ENCODE peak calls at places on chromosomes 6 and 20, in seven cellular contexts. One of them, this sample, is unnamed.

GRCh38 chr6:30914854-30915590 is 984 bp downstream of the VARS2 start:
- DNase-seq in tibial artery: no peak
- DNase-seq in CD4-positive, alpha-beta T cell: no peak
- DNase-seq in GM23248: peak
- DNase-seq in CD4-positive, alpha-beta memory T cell: no peak
- DNase-seq in K562: peak
- DNase-seq in PC-3: no peak
- DNase-seq in this sample: peak

GRCh38 chr6:163790296-163790840 is 375.9 kb downstream of the QKI start:
- DNase-seq in tibial artery: peak
- DNase-seq in CD4-positive, alpha-beta T cell: no peak
- DNase-seq in GM23248: no peak
- DNase-seq in CD4-positive, alpha-beta memory T cell: no peak
- DNase-seq in K562: no peak
- DNase-seq in PC-3: no peak
- DNase-seq in this sample: no peak

GRCh38 chr6:167107787-167108186 is 15.1 kb upstream of the CCR6 start:
- DNase-seq in tibial artery: no peak
- DNase-seq in CD4-positive, alpha-beta T cell: no peak
- DNase-seq in GM23248: no peak
- DNase-seq in CD4-positive, alpha-beta memory T cell: no peak
- DNase-seq in K562: no peak
- DNase-seq in PC-3: no peak
- DNase-seq in this sample: no peak

GRCh38 chr6:123716506-123716905 is 79.8 kb upstream of the TRDN start:
- DNase-seq in tibial artery: no peak
- DNase-seq in CD4-positive, alpha-beta T cell: no peak
- DNase-seq in GM23248: peak
- DNase-seq in CD4-positive, alpha-beta memory T cell: no peak
- DNase-seq in K562: no peak
- DNase-seq in PC-3: no peak
- DNase-seq in this sample: no peak

GRCh38 chr6:84601366-84601765 is 163.0 kb downstream of the TBX18 start:
- DNase-seq in tibial artery: no peak
- DNase-seq in CD4-positive, alpha-beta T cell: no peak
- DNase-seq in GM23248: no peak
- DNase-seq in CD4-positive, alpha-beta memory T cell: no peak
- DNase-seq in K562: no peak
- DNase-seq in PC-3: no peak
- DNase-seq in this sample: no peak

GRCh38 chr6:33578588-33579011 is 1.5 kb downstream of the BAK1 start:
- DNase-seq in tibial artery: no peak
- DNase-seq in CD4-positive, alpha-beta T cell: peak
- DNase-seq in GM23248: no peak
- DNase-seq in CD4-positive, alpha-beta memory T cell: peak
- DNase-seq in K562: peak
- DNase-seq in PC-3: no peak
- DNase-seq in this sample: peak

GRCh38 chr6:24743265-24743943 is 24.4 kb upstream of the C6orf62 start:
- DNase-seq in tibial artery: no peak
- DNase-seq in CD4-positive, alpha-beta T cell: no peak
- DNase-seq in GM23248: peak
- DNase-seq in CD4-positive, alpha-beta memory T cell: no peak
- DNase-seq in K562: peak
- DNase-seq in PC-3: peak
- DNase-seq in this sample: no peak

GRCh38 chr20:7773511-7773910 is 166.7 kb downstream of the HAO1 start:
- DNase-seq in tibial artery: no peak
- DNase-seq in CD4-positive, alpha-beta T cell: no peak
- DNase-seq in GM23248: no peak
- DNase-seq in CD4-positive, alpha-beta memory T cell: no peak
- DNase-seq in K562: no peak
- DNase-seq in PC-3: peak
- DNase-seq in this sample: no peak

GRCh38 chr20:10370091-10370887 is 63.7 kb downstream of the MKKS start:
- DNase-seq in tibial artery: no peak
- DNase-seq in CD4-positive, alpha-beta T cell: no peak
- DNase-seq in GM23248: no peak
- DNase-seq in CD4-positive, alpha-beta memory T cell: no peak
- DNase-seq in K562: no peak
- DNase-seq in PC-3: no peak
- DNase-seq in this sample: no peak

GRCh38 chr6:63573140-63573898 is 1.0 kb downstream of the LOC128125822 start:
- DNase-seq in tibial artery: peak
- DNase-seq in CD4-positive, alpha-beta T cell: peak
- DNase-seq in GM23248: peak
- DNase-seq in CD4-positive, alpha-beta memory T cell: peak
- DNase-seq in K562: peak
- DNase-seq in PC-3: peak
- DNase-seq in this sample: peak

GRCh38 chr20:33524261-33524660 is 34.4 kb downstream of the CBFA2T2 start:
- DNase-seq in tibial artery: no peak
- DNase-seq in CD4-positive, alpha-beta T cell: no peak
- DNase-seq in GM23248: no peak
- DNase-seq in CD4-positive, alpha-beta memory T cell: no peak
- DNase-seq in K562: no peak
- DNase-seq in PC-3: no peak
- DNase-seq in this sample: no peak

GRCh38 chr6:80304014-80304413 is 197.5 kb downstream of the BCKDHB start:
- DNase-seq in tibial artery: no peak
- DNase-seq in CD4-positive, alpha-beta T cell: no peak
- DNase-seq in GM23248: peak
- DNase-seq in CD4-positive, alpha-beta memory T cell: no peak
- DNase-seq in K562: no peak
- DNase-seq in PC-3: no peak
- DNase-seq in this sample: no peak

GRCh38 chr6:3335169-3335568 is 76.4 kb downstream of the PSMG4 start:
- DNase-seq in tibial artery: no peak
- DNase-seq in CD4-positive, alpha-beta T cell: no peak
- DNase-seq in GM23248: no peak
- DNase-seq in CD4-positive, alpha-beta memory T cell: no peak
- DNase-seq in K562: no peak
- DNase-seq in PC-3: no peak
- DNase-seq in this sample: no peak

GRCh38 chr6:161066511-161066910 is 74.9 kb downstream of the MAP3K4 start:
- DNase-seq in tibial artery: no peak
- DNase-seq in CD4-positive, alpha-beta T cell: no peak
- DNase-seq in GM23248: peak
- DNase-seq in CD4-positive, alpha-beta memory T cell: no peak
- DNase-seq in K562: no peak
- DNase-seq in PC-3: no peak
- DNase-seq in this sample: no peak

GRCh38 chr6:17485181-17485580 is 91.8 kb downstream of the CAP2 start:
- DNase-seq in tibial artery: no peak
- DNase-seq in CD4-positive, alpha-beta T cell: no peak
- DNase-seq in GM23248: no peak
- DNase-seq in CD4-positive, alpha-beta memory T cell: no peak
- DNase-seq in K562: no peak
- DNase-seq in PC-3: no peak
- DNase-seq in this sample: no peak

GRCh38 chr6:158142789-158143188 is 25.3 kb downstream of the SERAC1 start:
- DNase-seq in tibial artery: no peak
- DNase-seq in CD4-positive, alpha-beta T cell: no peak
- DNase-seq in GM23248: peak
- DNase-seq in CD4-positive, alpha-beta memory T cell: no peak
- DNase-seq in K562: no peak
- DNase-seq in PC-3: peak
- DNase-seq in this sample: no peak

GRCh38 chr6:39347906-39348585 is 25.5 kb upstream of the KCNK16 start:
- DNase-seq in tibial artery: peak
- DNase-seq in CD4-positive, alpha-beta T cell: peak
- DNase-seq in GM23248: peak
- DNase-seq in CD4-positive, alpha-beta memory T cell: no peak
- DNase-seq in K562: peak
- DNase-seq in PC-3: peak
- DNase-seq in this sample: peak

GRCh38 chr20:2217857-2218529 is 77.8 kb upstream of the TGM3 start:
- DNase-seq in tibial artery: peak
- DNase-seq in CD4-positive, alpha-beta T cell: no peak
- DNase-seq in GM23248: no peak
- DNase-seq in CD4-positive, alpha-beta memory T cell: no peak
- DNase-seq in K562: no peak
- DNase-seq in PC-3: no peak
- DNase-seq in this sample: no peak

GRCh38 chr20:41172296-41173140 is 35.2 kb downstream of the PLCG1 start:
- DNase-seq in tibial artery: peak
- DNase-seq in CD4-positive, alpha-beta T cell: no peak
- DNase-seq in GM23248: no peak
- DNase-seq in CD4-positive, alpha-beta memory T cell: no peak
- DNase-seq in K562: no peak
- DNase-seq in PC-3: no peak
- DNase-seq in this sample: no peak

GRCh38 chr6:109978174-109979032 is at the start of gene GPR6:
- DNase-seq in tibial artery: peak
- DNase-seq in CD4-positive, alpha-beta T cell: peak
- DNase-seq in GM23248: peak
- DNase-seq in CD4-positive, alpha-beta memory T cell: no peak
- DNase-seq in K562: peak
- DNase-seq in PC-3: peak
- DNase-seq in this sample: peak

GRCh38 chr6:156437084-156437879 is 339.9 kb upstream of the ARID1B start:
- DNase-seq in tibial artery: no peak
- DNase-seq in CD4-positive, alpha-beta T cell: no peak
- DNase-seq in GM23248: no peak
- DNase-seq in CD4-positive, alpha-beta memory T cell: no peak
- DNase-seq in K562: no peak
- DNase-seq in PC-3: peak
- DNase-seq in this sample: no peak

GRCh38 chr6:153831350-153832078 is 207.5 kb upstream of the OPRM1 start:
- DNase-seq in tibial artery: no peak
- DNase-seq in CD4-positive, alpha-beta T cell: no peak
- DNase-seq in GM23248: no peak
- DNase-seq in CD4-positive, alpha-beta memory T cell: no peak
- DNase-seq in K562: no peak
- DNase-seq in PC-3: no peak
- DNase-seq in this sample: no peak

GRCh38 chr6:117951783-117952182 is 44.7 kb downstream of the SLC35F1 start:
- DNase-seq in tibial artery: no peak
- DNase-seq in CD4-positive, alpha-beta T cell: no peak
- DNase-seq in GM23248: no peak
- DNase-seq in CD4-positive, alpha-beta memory T cell: no peak
- DNase-seq in K562: no peak
- DNase-seq in PC-3: no peak
- DNase-seq in this sample: no peak

GRCh38 chr6:134196568-134197301 is 121.2 kb downstream of the SGK1 start:
- DNase-seq in tibial artery: no peak
- DNase-seq in CD4-positive, alpha-beta T cell: no peak
- DNase-seq in GM23248: no peak
- DNase-seq in CD4-positive, alpha-beta memory T cell: no peak
- DNase-seq in K562: peak
- DNase-seq in PC-3: peak
- DNase-seq in this sample: no peak

GRCh38 chr6:136294621-136295020 is 5.0 kb upstream of the BCLAF1 start:
- DNase-seq in tibial artery: no peak
- DNase-seq in CD4-positive, alpha-beta T cell: no peak
- DNase-seq in GM23248: no peak
- DNase-seq in CD4-positive, alpha-beta memory T cell: no peak
- DNase-seq in K562: no peak
- DNase-seq in PC-3: no peak
- DNase-seq in this sample: no peak

GRCh38 chr20:7416382-7416781 is 523.9 kb downstream of the HAO1 start:
- DNase-seq in tibial artery: no peak
- DNase-seq in CD4-positive, alpha-beta T cell: no peak
- DNase-seq in GM23248: no peak
- DNase-seq in CD4-positive, alpha-beta memory T cell: no peak
- DNase-seq in K562: no peak
- DNase-seq in PC-3: peak
- DNase-seq in this sample: no peak

GRCh38 chr6:111589366-111589765 is 16.3 kb downstream of the TRAF3IP2 start:
- DNase-seq in tibial artery: peak
- DNase-seq in CD4-positive, alpha-beta T cell: no peak
- DNase-seq in GM23248: peak
- DNase-seq in CD4-positive, alpha-beta memory T cell: no peak
- DNase-seq in K562: no peak
- DNase-seq in PC-3: peak
- DNase-seq in this sample: no peak
- H3K27ac ChIP-seq in tibial artery: peak
- H3K27ac ChIP-seq in CD4-positive, alpha-beta T cell: no peak
- H3K27ac ChIP-seq in GM23248: peak
- H3K27ac ChIP-seq in CD4-positive, alpha-beta memory T cell: no peak
- H3K27ac ChIP-seq in K562: no peak
- H3K27ac ChIP-seq in PC-3: peak
- H3K27ac ChIP-seq in this sample: no peak

GRCh38 chr6:142500265-142500786 is 198.5 kb downstream of the ADGRG6 start:
- DNase-seq in tibial artery: no peak
- DNase-seq in CD4-positive, alpha-beta T cell: no peak
- DNase-seq in GM23248: peak
- DNase-seq in CD4-positive, alpha-beta memory T cell: no peak
- DNase-seq in K562: no peak
- DNase-seq in PC-3: no peak
- DNase-seq in this sample: no peak
- H3K27ac ChIP-seq in tibial artery: no peak
- H3K27ac ChIP-seq in CD4-positive, alpha-beta T cell: no peak
- H3K27ac ChIP-seq in GM23248: no peak
- H3K27ac ChIP-seq in CD4-positive, alpha-beta memory T cell: no peak
- H3K27ac ChIP-seq in K562: no peak
- H3K27ac ChIP-seq in PC-3: no peak
- H3K27ac ChIP-seq in this sample: no peak

DNA sequence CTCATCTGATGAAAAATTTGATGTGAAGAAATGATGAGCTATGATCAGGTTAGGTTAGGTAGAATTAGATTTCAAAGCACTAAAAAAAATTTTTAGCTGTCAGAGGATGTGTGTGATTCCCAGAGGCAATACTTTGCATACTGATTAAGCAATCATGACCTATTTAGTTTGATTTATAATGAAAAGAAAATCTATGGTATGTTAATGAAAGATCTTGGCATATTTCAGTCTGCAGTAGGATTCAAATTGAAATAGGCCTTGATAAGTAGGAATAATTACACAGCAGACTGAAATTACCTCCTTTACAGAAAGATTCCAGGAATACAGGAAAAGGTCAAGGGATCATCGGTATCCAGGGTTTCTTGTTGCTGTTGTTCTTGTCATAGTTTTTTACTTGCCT is 69.3 kb downstream of the HDDC2 start:
- DNase-seq in tibial artery: no peak
- DNase-seq in CD4-positive, alpha-beta T cell: no peak
- DNase-seq in GM23248: peak
- DNase-seq in CD4-positive, alpha-beta memory T cell: no peak
- DNase-seq in K562: no peak
- DNase-seq in PC-3: no peak
- DNase-seq in this sample: no peak
- H3K27ac ChIP-seq in tibial artery: no peak
- H3K27ac ChIP-seq in CD4-positive, alpha-beta T cell: no peak
- H3K27ac ChIP-seq in GM23248: peak
- H3K27ac ChIP-seq in CD4-positive, alpha-beta memory T cell: no peak
- H3K27ac ChIP-seq in K562: no peak
- H3K27ac ChIP-seq in PC-3: no peak
- H3K27ac ChIP-seq in this sample: no peak

GRCh38 chr6:165515963-165516624 is 146.9 kb downstream of the PDE10A start:
- DNase-seq in tibial artery: no peak
- DNase-seq in CD4-positive, alpha-beta T cell: no peak
- DNase-seq in GM23248: no peak
- DNase-seq in CD4-positive, alpha-beta memory T cell: no peak
- DNase-seq in K562: no peak
- DNase-seq in PC-3: peak
- DNase-seq in this sample: no peak

GRCh38 chr6:165511807-165512206 is 151.2 kb downstream of the PDE10A start:
- DNase-seq in tibial artery: no peak
- DNase-seq in CD4-positive, alpha-beta T cell: no peak
- DNase-seq in GM23248: no peak
- DNase-seq in CD4-positive, alpha-beta memory T cell: no peak
- DNase-seq in K562: no peak
- DNase-seq in PC-3: no peak
- DNase-seq in this sample: no peak

GRCh38 chr6:165519316-165519715 is 143.7 kb downstream of the PDE10A start:
- DNase-seq in tibial artery: no peak
- DNase-seq in CD4-positive, alpha-beta T cell: no peak
- DNase-seq in GM23248: no peak
- DNase-seq in CD4-positive, alpha-beta memory T cell: no peak
- DNase-seq in K562: no peak
- DNase-seq in PC-3: no peak
- DNase-seq in this sample: no peak

GRCh38 chr6:165514621-165515020 is 148.4 kb downstream of the PDE10A start:
- DNase-seq in tibial artery: no peak
- DNase-seq in CD4-positive, alpha-beta T cell: no peak
- DNase-seq in GM23248: no peak
- DNase-seq in CD4-positive, alpha-beta memory T cell: no peak
- DNase-seq in K562: no peak
- DNase-seq in PC-3: no peak
- DNase-seq in this sample: no peak
- H3K27ac ChIP-seq in tibial artery: no peak
- H3K27ac ChIP-seq in CD4-positive, alpha-beta T cell: no peak
- H3K27ac ChIP-seq in GM23248: no peak
- H3K27ac ChIP-seq in CD4-positive, alpha-beta memory T cell: no peak
- H3K27ac ChIP-seq in K562: no peak
- H3K27ac ChIP-seq in PC-3: no peak
- H3K27ac ChIP-seq in this sample: no peak

This sample was measured in OCI-LY7.